ENCODE peak calls at places on chromosome X, in six cellular contexts. N is T-helper 1 cell; X is Ammon's horn; E is activated CD8-positive, alpha-beta T cell treated with anti-CD3 and anti-CD28 coated beads, Interleukin-2, amount 10 ng/mL, durations not matched to agents 7 days and 5 days; T is RWPE2; Q is Right ventricle myocardium superior. V is an unnamed sample.

GRCh38 chrX:15475021-15475420 is 18.1 kb downstream of the PIR start:
- DNase-seq in N (no peak), X (no peak), E (no peak), T (no peak), Q (no peak), V (no peak)

GRCh38 chrX:123504630-123505270 is 228.1 kb downstream of the THOC2 start:
- DNase-seq in N (no peak), X (no peak), E (no peak), T (no peak), Q (no peak), V (no peak)

GRCh38 chrX:41275661-41276609 is 58.0 kb upstream of the DDX3X start:
- DNase-seq in N (peak), X (peak), E (peak), T (peak), Q (peak), V (no peak)

GRCh38 chrX:150314186-150314585 is 48.9 kb upstream of the MAMLD1 start:
- DNase-seq in N (no peak), X (no peak), E (no peak), T (no peak), Q (no peak), V (no peak)

GRCh38 chrX:42290608-42291007 is 367.3 kb upstream of the CASK start:
- DNase-seq in N (no peak), X (no peak), E (no peak), T (no peak), Q (no peak), V (no peak)

GRCh38 chrX:1529756-1530155 is 7.2 kb downstream of the P2RY8 start:
- DNase-seq in N (no peak), X (no peak), E (peak), T (no peak), Q (no peak), V (no peak)

GRCh38 chrX:139720136-139720535 is 12.2 kb upstream of the MCF2 start:
- DNase-seq in N (no peak), X (no peak), E (no peak), T (no peak), Q (no peak), V (peak)

GRCh38 chrX:116413273-116413672 is 23.1 kb upstream of the SLC6A14 start:
- DNase-seq in N (no peak), X (no peak), E (no peak), T (no peak), Q (no peak), V (no peak)

GRCh38 chrX:43357741-43358140 is 298.4 kb upstream of the MAOA start:
- DNase-seq in N (no peak), X (no peak), E (no peak), T (no peak), Q (no peak), V (no peak)

GRCh38 chrX:44010626-44011025 is 37.4 kb upstream of the NDP start:
- DNase-seq in N (no peak), X (no peak), E (no peak), T (no peak), Q (no peak), V (no peak)

GRCh38 chrX:131288738-131289511 is at the start of gene IGSF1:
- DNase-seq in N (no peak), X (peak), E (no peak), T (no peak), Q (peak), V (no peak)

GRCh38 chrX:143634373-143634685 is 1.6 kb downstream of the SLITRK4 start:
- DNase-seq in N (no peak), X (no peak), E (no peak), T (no peak), Q (no peak), V (no peak)

GRCh38 chrX:78104447-78105176 is 564 bp downstream of the PGK1 start:
- DNase-seq in N (peak), X (peak), E (peak), T (no peak), Q (peak), V (peak)

GRCh38 chrX:10415704-10416001 is 204.7 kb downstream of the MID1 start:
- DNase-seq in N (no peak), X (no peak), E (no peak), T (no peak), Q (no peak), V (peak)

GRCh38 chrX:119156241-119156640 is 28.6 kb upstream of the KIAA1210 start:
- DNase-seq in N (no peak), X (no peak), E (no peak), T (no peak), Q (no peak), V (no peak)

V was measured in GM04503.